ENCODE peak calls at places on chromosomes 4 and X, in eight cellular contexts. K is NCI-H510A treated with DMSO at 0.1 percent for 48 hours; F is HFF-Myc; U is H9; E is stimulated activated naive CD8-positive, alpha-beta T cell treated with anti-CD3 and anti-CD28 coated beads, Interleukin-15, Interleukin-2, amounts not matched to agents 100 U/mL and 50 U/mL, for 24 hours; V is fibroblast of lung; Y is cardiac fibroblast; I is stimulated activated CD4-positive, alpha-beta T cell treated with anti-CD3 and anti-CD28 coated beads, Interleukin-15, amount 100 ng/mL, for 1 hour. L is an unnamed sample.

GRCh38 chrX:21438792-21439191 is 64.6 kb downstream of the CNKSR2 start:
- DNase-seq in K (no peak), F (no peak), U (no peak), E (no peak), V (no peak), Y (no peak), I (no peak), L (no peak)

GRCh38 chrX:40167240-40168182 is 69.8 kb upstream of the BCOR start:
- DNase-seq in K (peak), F (no peak), U (peak), E (no peak), V (no peak), Y (no peak), I (no peak), L (no peak)

GRCh38 chrX:19303216-19303880 is 40.4 kb upstream of the PDHA1 start:
- DNase-seq in K (no peak), F (no peak), U (no peak), E (no peak), V (peak), Y (peak), I (no peak), L (no peak)

GRCh38 chr4:154082760-154083530 is 294.1 kb upstream of the SFRP2 start:
- DNase-seq in K (no peak), F (no peak), U (peak), E (peak), V (peak), Y (peak), I (no peak), L (no peak)

GRCh38 chr4:6172093-6172926 is 28.0 kb downstream of the JAKMIP1 start:
- DNase-seq in K (no peak), F (no peak), U (no peak), E (no peak), V (no peak), Y (no peak), I (no peak), L (no peak)

GRCh38 chr4:169485084-169485483 is 127.3 kb downstream of the NEK1 start:
- DNase-seq in K (no peak), F (no peak), U (no peak), E (no peak), V (peak), Y (peak), I (no peak), L (no peak)

GRCh38 chr4:129822708-129823504 is 727.0 kb downstream of the C4orf33 start:
- DNase-seq in K (peak), F (no peak), U (no peak), E (no peak), V (peak), Y (peak), I (no peak), L (peak)

GRCh38 chrX:140764401-140764919 is 54.9 kb downstream of the LINC00632 start:
- DNase-seq in K (no peak), F (no peak), U (peak), E (peak), V (peak), Y (peak), I (no peak), L (peak)

GRCh38 chrX:9619581-9619980 is 146.1 kb downstream of the GPR143 start:
- DNase-seq in K (peak), F (no peak), U (peak), E (no peak), V (no peak), Y (no peak), I (no peak), L (no peak)

GRCh38 chrX:119694601-119695534 is 1.9 kb upstream of the SEPTIN6 start:
- DNase-seq in K (peak), F (no peak), U (peak), E (no peak), V (no peak), Y (no peak), I (no peak), L (no peak)